ENCODE peak calls at places on chromosomes 6 and 20, in nine cellular contexts. One of them, this sample, is unnamed.

GRCh38 chr20:1427457-1428054 is 34.7 kb upstream of the FKBP1A start:
- DNase-seq in ecto neural progenitor cell: peak
- DNase-seq in DMS53: peak
- DNase-seq in stimulated activated CD4-positive, alpha-beta T cell treated with anti-CD3 and anti-CD28 coated beads, Interleukin-15, amount 100 ng/mL, for 1 hour: no peak
- DNase-seq in OCI-LY7: no peak
- DNase-seq in H9: peak
- DNase-seq in heart right ventricle: no peak
- DNase-seq in colonic mucosa: no peak
- DNase-seq in dermis blood vessel endothelial cell: no peak
- DNase-seq in this sample: no peak

GRCh38 chr6:109121411-109121810 is 26.1 kb downstream of the CEP57L1 start:
- DNase-seq in OCI-LY7: no peak
- DNase-seq in H9: no peak
- DNase-seq in heart right ventricle: no peak
- DNase-seq in stimulated activated CD4-positive, alpha-beta T cell treated with anti-CD3 and anti-CD28 coated beads, Interleukin-15, amount 100 ng/mL, for 1 hour: no peak
- DNase-seq in colonic mucosa: no peak
- DNase-seq in dermis blood vessel endothelial cell: no peak
- DNase-seq in DMS53: no peak
- DNase-seq in ecto neural progenitor cell: no peak
- DNase-seq in this sample: no peak

GRCh38 chr20:10800288-10800687 is 126.5 kb upstream of the JAG1 start:
- DNase-seq in stimulated activated CD4-positive, alpha-beta T cell treated with anti-CD3 and anti-CD28 coated beads, Interleukin-15, amount 100 ng/mL, for 1 hour: no peak
- DNase-seq in H9: no peak
- DNase-seq in OCI-LY7: no peak
- DNase-seq in colonic mucosa: no peak
- DNase-seq in ecto neural progenitor cell: no peak
- DNase-seq in dermis blood vessel endothelial cell: no peak
- DNase-seq in DMS53: peak
- DNase-seq in heart right ventricle: no peak
- DNase-seq in this sample: no peak

GRCh38 chr6:20802596-20802995 is 268.3 kb downstream of the CDKAL1 start:
- DNase-seq in stimulated activated CD4-positive, alpha-beta T cell treated with anti-CD3 and anti-CD28 coated beads, Interleukin-15, amount 100 ng/mL, for 1 hour: no peak
- DNase-seq in ecto neural progenitor cell: no peak
- DNase-seq in colonic mucosa: no peak
- DNase-seq in dermis blood vessel endothelial cell: no peak
- DNase-seq in heart right ventricle: no peak
- DNase-seq in H9: no peak
- DNase-seq in DMS53: no peak
- DNase-seq in OCI-LY7: no peak
- DNase-seq in this sample: no peak

GRCh38 chr6:66662196-66662595 is 955.2 kb upstream of the EYS start:
- DNase-seq in DMS53: peak
- DNase-seq in dermis blood vessel endothelial cell: no peak
- DNase-seq in OCI-LY7: no peak
- DNase-seq in heart right ventricle: no peak
- DNase-seq in stimulated activated CD4-positive, alpha-beta T cell treated with anti-CD3 and anti-CD28 coated beads, Interleukin-15, amount 100 ng/mL, for 1 hour: no peak
- DNase-seq in ecto neural progenitor cell: no peak
- DNase-seq in colonic mucosa: no peak
- DNase-seq in H9: no peak
- DNase-seq in this sample: peak

GRCh38 chr20:49804364-49804763 is 8.3 kb upstream of the SLC9A8 start:
- DNase-seq in colonic mucosa: no peak
- DNase-seq in DMS53: no peak
- DNase-seq in heart right ventricle: no peak
- DNase-seq in ecto neural progenitor cell: no peak
- DNase-seq in stimulated activated CD4-positive, alpha-beta T cell treated with anti-CD3 and anti-CD28 coated beads, Interleukin-15, amount 100 ng/mL, for 1 hour: no peak
- DNase-seq in H9: no peak
- DNase-seq in OCI-LY7: no peak
- DNase-seq in dermis blood vessel endothelial cell: no peak
- DNase-seq in this sample: no peak

GRCh38 chr6:156260792-156261191 is 516.4 kb upstream of the ARID1B start:
- DNase-seq in colonic mucosa: no peak
- DNase-seq in dermis blood vessel endothelial cell: no peak
- DNase-seq in stimulated activated CD4-positive, alpha-beta T cell treated with anti-CD3 and anti-CD28 coated beads, Interleukin-15, amount 100 ng/mL, for 1 hour: no peak
- DNase-seq in H9: no peak
- DNase-seq in DMS53: no peak
- DNase-seq in OCI-LY7: no peak
- DNase-seq in ecto neural progenitor cell: no peak
- DNase-seq in heart right ventricle: no peak
- DNase-seq in this sample: no peak

GRCh38 chr20:63116412-63117106 is 99.4 kb downstream of the YTHDF1 start:
- DNase-seq in DMS53: no peak
- DNase-seq in stimulated activated CD4-positive, alpha-beta T cell treated with anti-CD3 and anti-CD28 coated beads, Interleukin-15, amount 100 ng/mL, for 1 hour: no peak
- DNase-seq in OCI-LY7: no peak
- DNase-seq in ecto neural progenitor cell: peak
- DNase-seq in colonic mucosa: no peak
- DNase-seq in H9: peak
- DNase-seq in heart right ventricle: peak
- DNase-seq in dermis blood vessel endothelial cell: peak
- DNase-seq in this sample: no peak

GRCh38 chr20:1336699-1337387 is 7.9 kb upstream of the SDCBP2 start:
- DNase-seq in dermis blood vessel endothelial cell: peak
- DNase-seq in colonic mucosa: peak
- DNase-seq in DMS53: no peak
- DNase-seq in heart right ventricle: peak
- DNase-seq in H9: peak
- DNase-seq in stimulated activated CD4-positive, alpha-beta T cell treated with anti-CD3 and anti-CD28 coated beads, Interleukin-15, amount 100 ng/mL, for 1 hour: no peak
- DNase-seq in ecto neural progenitor cell: no peak
- DNase-seq in OCI-LY7: no peak
- DNase-seq in this sample: no peak

GRCh38 chr20:8933391-8933807 is 135.5 kb upstream of the PLCB4 start:
- DNase-seq in DMS53: no peak
- DNase-seq in ecto neural progenitor cell: no peak
- DNase-seq in heart right ventricle: no peak
- DNase-seq in colonic mucosa: no peak
- DNase-seq in stimulated activated CD4-positive, alpha-beta T cell treated with anti-CD3 and anti-CD28 coated beads, Interleukin-15, amount 100 ng/mL, for 1 hour: no peak
- DNase-seq in H9: no peak
- DNase-seq in OCI-LY7: no peak
- DNase-seq in dermis blood vessel endothelial cell: no peak
- DNase-seq in this sample: no peak

GRCh38 chr20:20856956-20857355 is 144.5 kb upstream of the RALGAPA2 start:
- DNase-seq in OCI-LY7: no peak
- DNase-seq in DMS53: no peak
- DNase-seq in H9: no peak
- DNase-seq in dermis blood vessel endothelial cell: no peak
- DNase-seq in stimulated activated CD4-positive, alpha-beta T cell treated with anti-CD3 and anti-CD28 coated beads, Interleukin-15, amount 100 ng/mL, for 1 hour: no peak
- DNase-seq in heart right ventricle: no peak
- DNase-seq in colonic mucosa: no peak
- DNase-seq in ecto neural progenitor cell: no peak
- DNase-seq in this sample: no peak

GRCh38 chr6:113318553-113318952 is 538.6 kb upstream of the MARCKS start:
- DNase-seq in colonic mucosa: no peak
- DNase-seq in H9: no peak
- DNase-seq in DMS53: peak
- DNase-seq in OCI-LY7: no peak
- DNase-seq in stimulated activated CD4-positive, alpha-beta T cell treated with anti-CD3 and anti-CD28 coated beads, Interleukin-15, amount 100 ng/mL, for 1 hour: no peak
- DNase-seq in heart right ventricle: no peak
- DNase-seq in dermis blood vessel endothelial cell: peak
- DNase-seq in ecto neural progenitor cell: no peak
- DNase-seq in this sample: no peak

GRCh38 chr20:45354423-45355208 is 6.4 kb upstream of the SDC4 start:
- DNase-seq in ecto neural progenitor cell: no peak
- DNase-seq in heart right ventricle: no peak
- DNase-seq in colonic mucosa: no peak
- DNase-seq in dermis blood vessel endothelial cell: no peak
- DNase-seq in DMS53: no peak
- DNase-seq in stimulated activated CD4-positive, alpha-beta T cell treated with anti-CD3 and anti-CD28 coated beads, Interleukin-15, amount 100 ng/mL, for 1 hour: no peak
- DNase-seq in H9: no peak
- DNase-seq in OCI-LY7: no peak
- DNase-seq in this sample: no peak

GRCh38 chr6:114051031-114051430 is 80.1 kb upstream of the HDAC2 start:
- DNase-seq in colonic mucosa: no peak
- DNase-seq in heart right ventricle: no peak
- DNase-seq in DMS53: peak
- DNase-seq in OCI-LY7: no peak
- DNase-seq in ecto neural progenitor cell: no peak
- DNase-seq in stimulated activated CD4-positive, alpha-beta T cell treated with anti-CD3 and anti-CD28 coated beads, Interleukin-15, amount 100 ng/mL, for 1 hour: no peak
- DNase-seq in dermis blood vessel endothelial cell: no peak
- DNase-seq in H9: no peak
- DNase-seq in this sample: no peak

GRCh38 chr6:51854876-51855275 is 232.5 kb downstream of the PKHD1 start:
- DNase-seq in heart right ventricle: no peak
- DNase-seq in ecto neural progenitor cell: peak
- DNase-seq in stimulated activated CD4-positive, alpha-beta T cell treated with anti-CD3 and anti-CD28 coated beads, Interleukin-15, amount 100 ng/mL, for 1 hour: no peak
- DNase-seq in DMS53: peak
- DNase-seq in H9: peak
- DNase-seq in OCI-LY7: no peak
- DNase-seq in colonic mucosa: no peak
- DNase-seq in dermis blood vessel endothelial cell: no peak
- DNase-seq in this sample: no peak

GRCh38 chr6:3214898-3215297 is 12.6 kb downstream of the TUBB2B start:
- DNase-seq in dermis blood vessel endothelial cell: no peak
- DNase-seq in OCI-LY7: no peak
- DNase-seq in heart right ventricle: no peak
- DNase-seq in ecto neural progenitor cell: no peak
- DNase-seq in H9: no peak
- DNase-seq in stimulated activated CD4-positive, alpha-beta T cell treated with anti-CD3 and anti-CD28 coated beads, Interleukin-15, amount 100 ng/mL, for 1 hour: no peak
- DNase-seq in DMS53: no peak
- DNase-seq in colonic mucosa: no peak
- DNase-seq in this sample: no peak

GRCh38 chr20:13659288-13659687 is 20.6 kb upstream of the TASP1 start:
- DNase-seq in heart right ventricle: no peak
- DNase-seq in DMS53: no peak
- DNase-seq in H9: no peak
- DNase-seq in dermis blood vessel endothelial cell: no peak
- DNase-seq in OCI-LY7: peak
- DNase-seq in stimulated activated CD4-positive, alpha-beta T cell treated with anti-CD3 and anti-CD28 coated beads, Interleukin-15, amount 100 ng/mL, for 1 hour: no peak
- DNase-seq in colonic mucosa: no peak
- DNase-seq in ecto neural progenitor cell: no peak
- DNase-seq in this sample: no peak

GRCh38 chr6:18053071-18053475 is 65.6 kb upstream of the KIF13A start:
- DNase-seq in OCI-LY7: no peak
- DNase-seq in stimulated activated CD4-positive, alpha-beta T cell treated with anti-CD3 and anti-CD28 coated beads, Interleukin-15, amount 100 ng/mL, for 1 hour: no peak
- DNase-seq in ecto neural progenitor cell: no peak
- DNase-seq in colonic mucosa: no peak
- DNase-seq in dermis blood vessel endothelial cell: no peak
- DNase-seq in H9: no peak
- DNase-seq in heart right ventricle: no peak
- DNase-seq in DMS53: no peak
- DNase-seq in this sample: no peak

GRCh38 chr6:75602897-75603395 is 1.3 kb downstream of the SENP6 start:
- DNase-seq in DMS53: peak
- DNase-seq in ecto neural progenitor cell: no peak
- DNase-seq in dermis blood vessel endothelial cell: no peak
- DNase-seq in heart right ventricle: no peak
- DNase-seq in stimulated activated CD4-positive, alpha-beta T cell treated with anti-CD3 and anti-CD28 coated beads, Interleukin-15, amount 100 ng/mL, for 1 hour: no peak
- DNase-seq in colonic mucosa: no peak
- DNase-seq in OCI-LY7: no peak
- DNase-seq in H9: no peak
- DNase-seq in this sample: no peak